ENCODE peak calls at places on chromosomes 6 and 20, in five cellular contexts. One of them, this sample, is unnamed.

GRCh38 chr20:46820682-46821081 is 74.0 kb upstream of the EYA2 start:
- DNase-seq in GM04504: no peak
- DNase-seq in amniotic stem cell: no peak
- DNase-seq in neuronal stem cell: no peak
- DNase-seq in SJSA1: no peak
- DNase-seq in this sample: no peak

GRCh38 chr6:126015869-126016268 is 29.5 kb downstream of the TRMT11 start:
- DNase-seq in GM04504: no peak
- DNase-seq in amniotic stem cell: no peak
- DNase-seq in neuronal stem cell: no peak
- DNase-seq in SJSA1: no peak
- DNase-seq in this sample: no peak

GRCh38 chr6:16760536-16761468 is at the start of gene ATXN1:
- DNase-seq in GM04504: no peak
- DNase-seq in amniotic stem cell: no peak
- DNase-seq in neuronal stem cell: peak; percentile 55
- DNase-seq in SJSA1: peak; percentile 57
- DNase-seq in this sample: peak; percentile 63

GRCh38 chr20:44914924-44915323 is 5.1 kb downstream of the PABPC1L start:
- DNase-seq in GM04504: no peak
- DNase-seq in amniotic stem cell: no peak
- DNase-seq in neuronal stem cell: no peak
- DNase-seq in SJSA1: no peak
- DNase-seq in this sample: no peak

GRCh38 chr6:123770247-123770949 is 33.3 kb upstream of the NKAIN2 start:
- DNase-seq in GM04504: no peak
- DNase-seq in amniotic stem cell: no peak
- DNase-seq in neuronal stem cell: no peak
- DNase-seq in SJSA1: no peak
- DNase-seq in this sample: no peak

GRCh38 chr6:111604259-111605099 is 1.2 kb downstream of the TRAF3IP2 start:
- DNase-seq in GM04504: peak; percentile 72
- DNase-seq in amniotic stem cell: no peak
- DNase-seq in neuronal stem cell: no peak
- DNase-seq in SJSA1: peak; percentile 91
- DNase-seq in this sample: no peak

GRCh38 chr20:2800590-2801458 is at the start of gene CPXM1:
- DNase-seq in GM04504: no peak
- DNase-seq in amniotic stem cell: no peak
- DNase-seq in neuronal stem cell: peak; percentile 66
- DNase-seq in SJSA1: peak; percentile 17
- DNase-seq in this sample: peak; percentile 15

GRCh38 chr6:148846778-148847761 is 100.2 kb downstream of the UST start:
- DNase-seq in GM04504: no peak
- DNase-seq in amniotic stem cell: no peak
- DNase-seq in neuronal stem cell: no peak
- DNase-seq in SJSA1: no peak
- DNase-seq in this sample: no peak

GRCh38 chr20:33569290-33570094 is 79.6 kb downstream of the CBFA2T2 start:
- DNase-seq in GM04504: no peak
- DNase-seq in amniotic stem cell: no peak
- DNase-seq in neuronal stem cell: no peak
- DNase-seq in SJSA1: no peak
- DNase-seq in this sample: no peak

GRCh38 chr20:8624046-8624445 is 444.8 kb upstream of the PLCB4 start:
- DNase-seq in GM04504: no peak
- DNase-seq in amniotic stem cell: no peak
- DNase-seq in neuronal stem cell: no peak
- DNase-seq in SJSA1: no peak
- DNase-seq in this sample: no peak

GRCh38 chr6:22071655-22072054 is 225.2 kb downstream of the PRL start:
- DNase-seq in GM04504: peak; percentile 26
- DNase-seq in amniotic stem cell: peak; percentile 22
- DNase-seq in neuronal stem cell: peak; percentile 9
- DNase-seq in SJSA1: peak; percentile 48
- DNase-seq in this sample: no peak

GRCh38 chr20:25540273-25540672 is 45.1 kb downstream of the NINL start:
- DNase-seq in GM04504: no peak
- DNase-seq in amniotic stem cell: no peak
- DNase-seq in neuronal stem cell: peak; percentile 11
- DNase-seq in SJSA1: no peak
- DNase-seq in this sample: no peak

GRCh38 chr6:25014806-25015560 is 79.2 kb upstream of the RIPOR2 start:
- DNase-seq in GM04504: peak; percentile 77
- DNase-seq in amniotic stem cell: no peak
- DNase-seq in neuronal stem cell: no peak
- DNase-seq in SJSA1: no peak
- DNase-seq in this sample: no peak

This sample was measured in 8988T.